ENCODE peak calls at places on chromosomes 13 and 19, in seven cellular contexts. U is T-helper 17 cell; S is GM23338; N is activated CD4-positive, alpha-beta T cell treated with anti-CD3 and anti-CD28 coated beads for 24 hours; B is Right ventricle myocardium superior; C is lower leg skin; R is left ventricle myocardium inferior. Q is an unnamed sample.

GRCh38 chr13:19179916-19180315 is 1.7 kb downstream of the TUBA3C start:
- DNase-seq in U (no peak), S (no peak), N (no peak), B (no peak), C (peak; percentile 61), R (no peak), Q (peak; percentile 49)

GRCh38 chr19:47113446-47114348 is at the start of gene ZC3H4:
- DNase-seq in U (peak; percentile 92), S (peak; percentile 98), N (peak; percentile 90), B (peak; percentile 95), C (peak; percentile 99), R (peak; percentile 92), Q (peak; percentile 98)

GRCh38 chr13:111436446-111436845 is 116.0 kb downstream of the TEX29 start:
- DNase-seq in U (no peak), S (no peak), N (no peak), B (no peak), C (no peak), R (no peak), Q (no peak)

GRCh38 chr13:66778461-66778860 is 451.7 kb downstream of the PCDH9 start:
- DNase-seq in U (no peak), S (no peak), N (no peak), B (no peak), C (no peak), R (no peak), Q (no peak)

GRCh38 chr13:44146162-44146561 is 227.5 kb upstream of the SERP2 start:
- DNase-seq in U (no peak), S (no peak), N (no peak), B (no peak), C (no peak), R (no peak), Q (no peak)

GRCh38 chr13:76014618-76015315 is 378.6 kb downstream of the LMO7 start:
- DNase-seq in U (no peak), S (no peak), N (no peak), B (no peak), C (no peak), R (no peak), Q (no peak)

GRCh38 chr19:38469151-38469550 is 35.7 kb downstream of the RYR1 start:
- DNase-seq in U (no peak), S (no peak), N (no peak), B (no peak), C (no peak), R (no peak), Q (no peak)

GRCh38 chr13:43110658-43111057 is 87.3 kb downstream of the DNAJC15 start:
- DNase-seq in U (no peak), S (no peak), N (no peak), B (no peak), C (no peak), R (no peak), Q (no peak)

GRCh38 chr19:48568345-48568886 is 16.4 kb downstream of the SULT2B1 start:
- DNase-seq in U (no peak), S (peak; percentile 65), N (no peak), B (peak; percentile 93), C (peak; percentile 96), R (peak; percentile 87), Q (peak; percentile 96)

GRCh38 chr19:42471554-42472249 is 29.0 kb upstream of the CXCL17 start:
- DNase-seq in U (no peak), S (peak; percentile 60), N (no peak), B (no peak), C (peak; percentile 78), R (no peak), Q (no peak)

GRCh38 chr19:7006305-7006704 is 14.9 kb downstream of the MBD3L2B start:
- DNase-seq in U (no peak), S (no peak), N (no peak), B (no peak), C (no peak), R (no peak), Q (no peak)

GRCh38 chr13:113599396-113599795 is 14.8 kb downstream of the TFDP1 start:
- DNase-seq in U (no peak), S (no peak), N (no peak), B (no peak), C (peak; percentile 70), R (peak; percentile 1), Q (peak; percentile 48)

GRCh38 chr19:44512326-44513298 is 12.3 kb upstream of the ZNF180 start:
- DNase-seq in U (no peak), S (peak; percentile 78), N (no peak), B (no peak), C (peak; percentile 65), R (no peak), Q (no peak)

GRCh38 chr13:40080676-40081075 is 425.2 kb downstream of the COG6 start:
- DNase-seq in U (no peak), S (no peak), N (no peak), B (no peak), C (no peak), R (no peak), Q (no peak)

GRCh38 chr19:54156490-54156889 is 3.0 kb downstream of the LENG1 start:
- DNase-seq in U (no peak), S (no peak), N (no peak), B (no peak), C (no peak), R (no peak), Q (no peak)

GRCh38 chr19:5001547-5002131 is 32.7 kb downstream of the KDM4B start:
- DNase-seq in U (no peak), S (peak; percentile 75), N (peak; percentile 29), B (peak; percentile 50), C (no peak), R (no peak), Q (no peak)

GRCh38 chr13:47175172-47175806 is 278.4 kb upstream of the HTR2A start:
- DNase-seq in U (no peak), S (no peak), N (no peak), B (no peak), C (no peak), R (no peak), Q (no peak)

GRCh38 chr13:89514534-89515312 is 1832.8 kb upstream of the MIR17HG start:
- DNase-seq in U (no peak), S (peak; percentile 76), N (no peak), B (no peak), C (no peak), R (no peak), Q (no peak)

GRCh38 chr13:110216403-110217041 is 90.4 kb downstream of the COL4A1 start:
- DNase-seq in U (no peak), S (no peak), N (no peak), B (no peak), C (no peak), R (no peak), Q (no peak)

GRCh38 chr13:36395280-36395679 is 37.0 kb upstream of the CCNA1 start:
- DNase-seq in U (no peak), S (peak; percentile 52), N (no peak), B (no peak), C (no peak), R (no peak), Q (no peak)

GRCh38 chr13:96294930-96295657 is 205.2 kb downstream of the HS6ST3 start:
- DNase-seq in U (no peak), S (peak; percentile 81), N (no peak), B (no peak), C (no peak), R (no peak), Q (no peak)

GRCh38 chr13:97976551-97977375 is 23.3 kb downstream of the IPO5 start:
- DNase-seq in U (no peak), S (peak; percentile 34), N (peak; percentile 1), B (no peak), C (peak; percentile 86), R (no peak), Q (peak; percentile 83)

GRCh38 chr19:45100202-45100600 is 7.2 kb downstream of the PPP1R37 start:
- DNase-seq in U (no peak), S (no peak), N (no peak), B (no peak), C (no peak), R (no peak), Q (no peak)

GRCh38 chr19:1364070-1364719 is 19.5 kb upstream of the NDUFS7 start:
- DNase-seq in U (no peak), S (no peak), N (no peak), B (no peak), C (no peak), R (no peak), Q (no peak)

GRCh38 chr19:30649934-30650614 is 277.9 kb downstream of the ZNF536 start:
- DNase-seq in U (no peak), S (peak; percentile 79), N (no peak), B (no peak), C (peak; percentile 74), R (no peak), Q (no peak)

GRCh38 chr19:16160943-16161560 is 12.3 kb downstream of the CIB3 start:
- DNase-seq in U (no peak), S (no peak), N (peak; percentile 16), B (no peak), C (no peak), R (no peak), Q (no peak)

GRCh38 chr19:6318772-6319171 is 14.6 kb downstream of the ACER1 start:
- DNase-seq in U (no peak), S (no peak), N (no peak), B (peak; percentile 4), C (no peak), R (no peak), Q (no peak)

GRCh38 chr13:30752201-30752797 is 17.0 kb downstream of the ALOX5AP start:
- DNase-seq in U (no peak), S (no peak), N (no peak), B (peak; percentile 65), C (no peak), R (peak; percentile 38), Q (peak; percentile 85)

GRCh38 chr19:1845642-1846041 is 2.6 kb downstream of the REXO1 start:
- DNase-seq in U (no peak), S (no peak), N (no peak), B (no peak), C (no peak), R (no peak), Q (no peak)

GRCh38 chr19:42540071-42540553 is 11.8 kb upstream of the CEACAM1 start:
- DNase-seq in U (no peak), S (peak; percentile 70), N (no peak), B (no peak), C (peak; percentile 71), R (no peak), Q (no peak)

GRCh38 chr19:20558011-20558410 is 7.6 kb downstream of the ZNF737 start:
- DNase-seq in U (no peak), S (peak; percentile 66), N (no peak), B (no peak), C (no peak), R (no peak), Q (no peak)

GRCh38 chr13:94177041-94177440 is 302.4 kb downstream of the DCT start:
- DNase-seq in U (no peak), S (no peak), N (no peak), B (no peak), C (no peak), R (no peak), Q (no peak)

GRCh38 chr19:35986664-35987570 is 8.1 kb upstream of the SDHAF1 start:
- DNase-seq in U (no peak), S (peak; percentile 83), N (no peak), B (peak; percentile 73), C (peak; percentile 88), R (peak; percentile 50), Q (no peak)

GRCh38 chr19:6750062-6750461 is 10.6 kb downstream of the TRIP10 start:
- DNase-seq in U (no peak), S (no peak), N (no peak), B (peak; percentile 83), C (peak; percentile 90), R (peak; percentile 75), Q (no peak)

Q was measured in posterior vena cava.